ENCODE peak calls at places on chromosomes 6 and 20, in six cellular contexts. S is astrocyte, Z is suprapubic skin, F is endodermal cell, X is cardiac muscle cell, M is fibroblast of lung. A is an unnamed sample.

GRCh38 chr6:36285187-36285612 is 15.3 kb downstream of the PNPLA1 start:
- DNase-seq in S (no peak), X (peak), M (no peak), F (peak), Z (no peak), A (no peak)

GRCh38 chr20:51326241-51326819 is 216.2 kb downstream of the NFATC2 start:
- DNase-seq in M (peak), F (peak), X (peak), Z (no peak), S (peak), A (peak)

GRCh38 chr6:128759901-128760300 is 123.0 kb upstream of the LAMA2 start:
- DNase-seq in Z (no peak), S (no peak), M (no peak), F (no peak), X (no peak), A (no peak)

GRCh38 chr6:151652338-151652737 is 155.1 kb upstream of the ESR1 start:
- DNase-seq in F (no peak), Z (no peak), S (no peak), X (no peak), M (no peak), A (peak)

GRCh38 chr6:139325686-139326085 is 33.9 kb upstream of the TXLNB start:
- DNase-seq in S (no peak), X (no peak), Z (no peak), F (no peak), M (no peak), A (no peak)

GRCh38 chr6:118735320-118735719 is 83.9 kb upstream of the CEP85L start:
- DNase-seq in Z (no peak), X (peak), F (peak), M (peak), S (no peak), A (no peak)

GRCh38 chr6:37725967-37726366 is 28.3 kb upstream of the MDGA1 start:
- DNase-seq in X (no peak), M (no peak), F (no peak), S (peak), Z (no peak), A (peak)

GRCh38 chr6:74057326-74057725 is 361.3 kb downstream of the CD109 start:
- DNase-seq in S (no peak), X (no peak), M (peak), Z (no peak), F (no peak), A (no peak)

GRCh38 chr20:25254986-25255680 is 7.2 kb downstream of the PYGB start:
- DNase-seq in S (no peak), M (no peak), X (peak), F (peak), Z (no peak), A (peak)

GRCh38 chr6:32622545-32623401 is 14.4 kb upstream of the HLA-DQA1 start:
- DNase-seq in X (peak), Z (no peak), F (peak), M (no peak), S (peak), A (peak)

GRCh38 chr6:46128476-46128875 is 1.3 kb upstream of the ENPP4 start:
- DNase-seq in X (no peak), Z (no peak), S (no peak), F (no peak), M (no peak), A (no peak)

GRCh38 chr6:149851461-149851860 is 12.7 kb downstream of the LRP11 start:
- DNase-seq in M (peak), Z (no peak), X (no peak), F (no peak), S (peak), A (peak)

GRCh38 chr6:149852180-149852579 is 12.0 kb downstream of the LRP11 start:
- DNase-seq in F (no peak), M (no peak), S (peak), Z (no peak), X (no peak), A (peak)

GRCh38 chr6:149854532-149854931 is 9.6 kb downstream of the LRP11 start:
- DNase-seq in Z (no peak), M (no peak), S (no peak), X (no peak), F (no peak), A (peak)

GRCh38 chr6:149855040-149855654 is 9.0 kb downstream of the LRP11 start:
- DNase-seq in M (peak), F (no peak), S (peak), X (peak), Z (no peak), A (peak)

DNA sequence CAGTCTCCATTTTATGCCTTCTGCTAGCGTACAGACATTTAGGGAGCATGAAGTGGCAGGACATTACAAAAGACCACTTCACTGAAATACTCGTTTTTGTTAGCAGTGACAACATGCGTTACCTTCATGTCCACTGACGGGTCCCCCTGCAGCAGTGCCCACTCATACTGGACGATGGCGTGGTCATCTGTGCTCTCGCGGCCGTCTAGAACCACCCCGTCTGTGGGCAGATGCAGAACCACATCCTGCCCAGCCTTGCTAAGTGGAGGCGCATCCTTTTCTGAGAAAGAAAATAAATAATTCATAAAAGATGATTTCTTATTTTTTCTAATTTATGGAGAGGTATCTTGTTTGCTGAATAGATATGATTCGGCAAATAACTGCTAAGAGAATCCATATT is 11.3 kb downstream of the LRP11 start:
- DNase-seq in S (no peak), M (no peak), F (no peak), Z (no peak), X (no peak), A (no peak)
- H3K4me3 ChIP-seq in S (no peak), M (no peak), F (no peak), Z (no peak), X (no peak), A (no peak)

GRCh38 chr6:16716450-16716858 is 44.8 kb downstream of the ATXN1 start:
- DNase-seq in S (no peak), X (no peak), Z (no peak), M (no peak), F (no peak), A (no peak)

GRCh38 chr6:16713597-16713996 is 47.7 kb downstream of the ATXN1 start:
- DNase-seq in M (no peak), F (no peak), X (no peak), Z (no peak), S (no peak), A (no peak)

GRCh38 chr6:16711551-16712249 is 49.6 kb downstream of the ATXN1 start:
- DNase-seq in S (no peak), M (no peak), Z (no peak), F (no peak), X (no peak), A (peak)

GRCh38 chr6:16712250-16712930 is 48.9 kb downstream of the ATXN1 start:
- DNase-seq in Z (no peak), X (no peak), M (no peak), S (no peak), F (no peak), A (no peak)

DNA sequence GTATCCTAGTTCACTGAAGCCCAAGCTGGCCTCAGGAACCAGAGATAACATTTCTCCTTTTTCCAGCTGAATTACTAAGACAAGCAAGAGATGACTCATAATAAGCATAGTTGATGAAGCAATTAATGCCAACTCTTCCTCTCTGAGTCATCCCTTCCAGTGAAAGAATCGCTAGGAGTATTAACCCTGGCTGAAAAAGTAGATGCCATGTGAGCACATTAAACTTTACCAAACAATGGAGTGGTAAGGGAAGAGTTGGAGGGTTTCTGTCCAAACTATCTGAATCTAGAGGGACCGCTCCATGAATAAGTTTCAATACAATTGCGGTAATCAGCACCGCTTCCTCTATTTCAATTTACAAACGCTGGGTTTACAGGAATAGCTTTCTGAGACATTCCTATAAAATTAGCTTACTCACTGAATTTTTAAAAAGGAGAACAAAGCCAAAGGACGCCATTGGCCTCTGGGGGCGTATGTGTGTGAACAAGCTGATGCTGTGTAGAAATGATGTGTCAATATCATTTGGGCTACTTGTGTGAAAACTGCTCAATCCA is 48.3 kb downstream of the ATXN1 start:
- DNase-seq in S (peak), X (no peak), Z (peak), F (peak), M (peak), A (peak)
- TF ChIP-seq CTCF in S (peak), X (peak), Z (no peak), F (peak), M (peak), A (peak)

GRCh38 chr6:18265099-18265372 is 706 bp upstream of the DEK start:
- DNase-seq in F (no peak), S (no peak), Z (no peak), M (no peak), X (no peak), A (no peak)

GRCh38 chr6:18264338-18265098 is at the start of gene DEK:
- DNase-seq in Z (peak), S (peak), F (peak), X (peak), M (peak), A (peak)

GRCh38 chr6:18261877-18262276 is 2.5 kb downstream of the DEK start:
- DNase-seq in X (no peak), F (no peak), Z (no peak), M (no peak), S (no peak), A (no peak)

GRCh38 chr6:18262812-18263560 is 1.3 kb downstream of the DEK start:
- DNase-seq in S (no peak), M (no peak), F (no peak), X (no peak), Z (no peak), A (peak)

DNA sequence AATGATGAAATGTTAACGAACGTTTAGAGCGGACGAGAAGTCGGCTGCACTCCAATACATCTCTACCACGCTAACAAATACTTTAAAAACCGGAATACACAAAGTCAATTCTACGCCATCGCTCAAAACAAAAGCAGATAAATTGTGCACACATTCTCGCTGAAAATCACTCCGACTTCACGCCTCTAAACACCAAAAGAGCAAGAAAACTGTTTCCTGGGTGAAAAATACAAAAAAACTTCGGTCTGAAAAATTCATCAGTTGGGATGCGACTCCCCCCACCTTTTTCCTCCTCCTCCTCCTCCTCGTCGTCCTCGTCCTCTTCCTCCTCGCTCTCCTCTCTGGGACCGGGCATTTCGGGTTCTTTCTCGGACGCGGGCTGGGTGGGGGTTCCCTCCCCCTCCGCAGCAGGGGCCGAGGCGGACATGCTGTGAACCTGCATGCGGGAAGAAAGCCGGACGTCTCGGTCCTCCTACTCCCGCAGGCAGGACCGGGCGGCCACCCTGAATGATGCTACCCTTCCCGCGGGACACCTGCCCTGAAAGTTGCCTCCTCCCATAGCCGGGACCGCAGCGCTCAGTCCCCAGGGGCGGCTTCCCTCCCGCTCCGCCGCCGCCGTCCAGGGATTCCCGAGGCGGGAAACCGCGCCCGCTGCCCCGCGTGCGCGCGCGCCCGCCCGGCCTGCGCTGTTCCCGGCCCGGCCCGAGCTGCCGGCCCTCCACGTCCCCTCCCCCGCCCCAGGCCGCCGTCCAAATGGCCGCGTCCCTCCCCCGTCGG is 581 bp downstream of the DEK start:
- DNase-seq in S (peak), M (peak), X (peak), F (no peak), Z (peak), A (peak)
- H3K4me3 ChIP-seq in S (peak), M (peak), X (peak), F (peak), Z (peak), A (peak)

DNA sequence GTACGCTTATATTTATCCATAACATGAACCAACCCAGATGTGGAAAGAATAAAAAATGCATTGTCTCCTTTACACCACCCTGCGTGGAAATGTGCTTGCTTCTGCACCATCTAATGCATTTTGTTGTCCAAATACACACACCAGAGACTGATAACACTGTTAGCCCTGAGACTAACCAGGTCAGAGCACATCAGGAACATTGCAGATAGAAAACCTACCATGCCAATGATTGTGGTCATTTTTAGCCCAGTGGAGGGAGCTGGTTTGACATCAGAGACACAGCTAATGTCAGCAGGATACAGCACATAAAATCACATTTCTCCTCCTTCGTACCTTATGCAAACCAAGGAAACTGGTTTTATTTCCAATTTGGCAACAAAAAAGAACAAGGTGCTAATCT is 528.7 kb downstream of the DOK5 start:
- DNase-seq in Z (no peak), F (no peak), M (no peak), S (no peak), X (peak), A (peak)
- TF ChIP-seq CTCF in Z (no peak), F (peak), M (no peak), S (no peak), X (no peak), A (peak)

GRCh38 chr20:31685853-31686641 is 36.6 kb downstream of the BCL2L1 start:
- DNase-seq in Z (no peak), S (no peak), M (no peak), X (no peak), F (no peak), A (no peak)
- H3K4me3 ChIP-seq in Z (no peak), S (no peak), M (no peak), X (no peak), F (no peak), A (no peak)

DNA sequence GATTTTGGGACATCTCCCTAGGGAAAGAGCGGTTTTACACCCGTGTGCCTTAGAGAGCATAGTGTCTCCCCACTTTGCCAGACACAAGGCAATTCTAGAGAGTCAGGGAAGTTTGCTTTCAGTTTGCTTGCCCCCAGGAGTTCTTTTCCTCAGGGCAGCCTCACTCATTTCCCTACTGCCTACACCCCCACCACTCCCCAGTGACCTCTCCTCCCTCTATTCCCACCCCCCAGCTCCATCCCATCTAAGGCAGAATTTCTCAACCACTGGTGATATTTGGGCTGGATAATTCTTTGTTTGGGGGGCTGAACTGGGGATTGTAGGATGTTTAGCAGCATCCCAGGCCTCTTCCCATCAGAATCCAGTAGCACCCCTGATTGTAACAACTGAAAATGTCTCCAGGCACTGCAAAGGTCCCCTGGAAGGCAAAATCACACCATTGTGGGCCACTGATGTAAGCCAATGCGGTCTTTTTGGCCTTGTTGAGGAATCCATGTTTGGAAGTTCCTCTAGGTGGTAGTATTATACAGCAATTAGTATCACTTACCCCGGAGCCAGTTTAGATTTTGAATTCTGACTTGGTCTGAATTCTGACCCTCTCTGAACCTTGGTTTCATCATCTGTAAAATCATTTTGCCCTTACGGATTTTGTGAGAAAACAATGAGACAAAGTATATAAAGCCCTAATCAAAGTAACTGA is 1.3 kb downstream of the EPPIN start:
- DNase-seq in F (peak), Z (no peak), X (peak), S (peak), M (peak), A (peak)
- TF ChIP-seq CTCF in F (peak), Z (no peak), X (peak), S (peak), M (peak), A (peak)

DNA sequence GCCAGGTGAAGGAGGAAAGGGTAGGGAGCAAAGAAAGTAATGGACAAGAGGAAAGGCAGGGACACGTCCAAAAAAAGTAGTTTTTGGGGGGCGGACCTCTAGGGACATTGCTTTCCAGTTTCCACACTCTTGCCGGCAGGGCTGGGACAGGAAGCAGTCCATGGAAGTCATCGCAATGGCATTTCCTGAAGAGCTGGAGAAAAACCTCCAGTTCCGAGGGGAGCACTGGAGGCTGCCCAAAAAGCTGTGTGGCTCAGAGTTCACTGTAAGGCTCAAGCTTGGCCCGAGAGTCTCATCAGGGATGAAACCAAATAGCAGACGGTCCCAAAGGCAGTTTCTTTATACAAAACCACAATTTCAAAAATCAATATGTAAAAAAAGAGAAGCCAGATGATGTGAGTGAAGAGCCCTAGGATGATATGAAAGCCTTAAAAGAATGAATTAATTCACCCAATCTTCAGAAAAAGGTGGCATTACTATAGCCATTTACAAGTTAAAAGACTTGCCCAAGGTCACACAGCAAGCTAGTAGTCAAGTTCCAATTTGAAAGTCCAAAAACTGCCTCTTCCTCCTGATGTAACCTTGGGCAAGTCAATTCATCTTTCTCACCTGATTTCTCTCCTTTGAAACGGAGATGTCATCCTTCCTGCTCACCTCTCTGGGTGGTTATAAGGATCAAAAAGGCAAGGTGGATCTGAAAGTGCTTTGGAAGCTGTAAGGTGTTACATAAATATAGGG is 9.2 kb downstream of the BCL2L1 start:
- DNase-seq in X (no peak), F (no peak), M (peak), Z (peak), S (peak), A (peak)
- H3K4me3 ChIP-seq in X (no peak), F (no peak), M (peak), Z (peak), S (peak), A (no peak)

DNA sequence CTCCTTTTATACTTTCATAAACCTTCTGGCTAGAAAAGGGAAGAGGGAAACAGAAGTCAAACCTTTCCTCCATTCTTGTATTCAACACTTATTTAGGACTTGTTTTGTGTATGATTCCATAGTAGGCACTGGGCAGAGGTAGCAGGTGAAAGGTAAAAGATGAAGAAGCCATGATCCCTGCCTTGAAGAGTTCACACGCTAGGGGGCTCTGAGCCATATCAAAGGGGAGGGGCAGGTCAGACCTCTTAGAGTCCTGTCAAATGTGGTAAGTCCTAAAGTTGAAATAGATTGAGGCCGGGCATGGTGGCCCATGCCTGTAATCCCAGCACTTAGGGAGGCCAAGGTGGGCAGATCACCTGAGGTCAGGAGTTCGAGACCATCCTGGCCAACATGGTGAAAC is 85.5 kb downstream of the NDUFAF5 start:
- DNase-seq in Z (no peak), S (no peak), F (peak), M (no peak), X (no peak), A (no peak)
- TF ChIP-seq CTCF in Z (no peak), S (no peak), F (peak), M (no peak), X (no peak), A (no peak)